ENCODE peak calls at places on chromosomes 1 and 21, in six cellular contexts. Z is CD4-positive, CD25-positive, alpha-beta regulatory T cell; N is nucleus accumbens; G is endothelial cell; Y is occipital lobe; B is T-helper 1 cell. A is an unnamed sample.

GRCh38 chr1:17841944-17842343 is 86.8 kb downstream of the ACTL8 start:
- DNase-seq in Z (no peak), N (no peak), G (no peak), Y (no peak), B (no peak), A (no peak)

GRCh38 chr1:114336360-114336759 is 174.6 kb downstream of the TRIM33 start:
- DNase-seq in Z (no peak), N (no peak), G (no peak), Y (no peak), B (no peak), A (no peak)

GRCh38 chr1:245448858-245449534 is 294.2 kb downstream of the KIF26B start:
- DNase-seq in Z (no peak), N (no peak), G (no peak), Y (no peak), B (no peak), A (no peak)

GRCh38 chr1:29172415-29172814 is 9.3 kb downstream of the SRSF4 start:
- DNase-seq in Z (no peak), N (no peak), G (no peak), Y (no peak), B (no peak), A (no peak)

GRCh38 chr1:71081697-71082080 is 854 bp upstream of the ZRANB2 start:
- DNase-seq in Z (no peak), N (no peak), G (peak; percentile 4), Y (no peak), B (no peak), A (no peak)

GRCh38 chr1:247322437-247322836 is 9.2 kb downstream of the ZNF496 start:
- DNase-seq in Z (no peak), N (no peak), G (no peak), Y (no peak), B (no peak), A (no peak)

GRCh38 chr1:6345009-6345408 is 48.6 kb downstream of the ACOT7 start:
- DNase-seq in Z (no peak), N (no peak), G (no peak), Y (no peak), B (no peak), A (no peak)

GRCh38 chr21:38930065-38930464 is 124.3 kb downstream of the ETS2 start:
- DNase-seq in Z (no peak), N (no peak), G (no peak), Y (no peak), B (no peak), A (no peak)

GRCh38 chr1:166695115-166695514 is 144.2 kb upstream of the POGK start:
- DNase-seq in Z (no peak), N (no peak), G (no peak), Y (no peak), B (no peak), A (no peak)